ENCODE peak calls at places on chromosomes 11 and 22, in six cellular contexts. H is activated CD8-positive, alpha-beta T cell treated with anti-CD3 and anti-CD28 coated beads for 36 hours; S is CD8-positive, alpha-beta memory T cell; O is NCI-H1417 treated with DMSO at 0.1 percent for 48 hours; L is A549; E is amniotic stem cell. G is an unnamed sample.

GRCh38 chr22:22936915-22937656 is 49.5 kb downstream of the IGLL5 start:
- DNase-seq in H (no peak), S (no peak), O (no peak), L (no peak), E (no peak), G (no peak)

GRCh38 chr22:21674611-21675010 is 8.8 kb downstream of the PPIL2 start:
- DNase-seq in H (no peak), S (no peak), O (no peak), L (no peak), E (no peak), G (no peak)

GRCh38 chr11:85750646-85751045 is 60.3 kb downstream of the SYTL2 start:
- DNase-seq in H (peak), S (peak), O (no peak), L (no peak), E (no peak), G (no peak)

GRCh38 chr22:37716708-37717107 is 19.9 kb downstream of the TRIOBP start:
- DNase-seq in H (no peak), S (no peak), O (no peak), L (no peak), E (no peak), G (no peak)

GRCh38 chr11:75302346-75302745 is 49.1 kb downstream of the ARRB1 start:
- DNase-seq in H (no peak), S (no peak), O (no peak), L (no peak), E (no peak), G (no peak)

GRCh38 chr11:124865902-124866851 is 945 bp downstream of the ROBO3 start:
- DNase-seq in H (peak), S (peak), O (no peak), L (no peak), E (no peak), G (peak)

GRCh38 chr11:74839971-74840370 is 91.3 kb downstream of the RNF169 start:
- DNase-seq in H (no peak), S (no peak), O (no peak), L (no peak), E (no peak), G (no peak)

GRCh38 chr11:10603721-10604297 is 35.3 kb upstream of the LYVE1 start:
- DNase-seq in H (no peak), S (no peak), O (no peak), L (no peak), E (no peak), G (no peak)

GRCh38 chr22:36328635-36329216 is 59.0 kb downstream of the MYH9 start:
- DNase-seq in H (peak), S (no peak), O (no peak), L (peak), E (peak), G (no peak)

GRCh38 chr11:93393386-93393785 is 62.8 kb downstream of the DEUP1 start:
- DNase-seq in H (no peak), S (no peak), O (no peak), L (no peak), E (no peak), G (no peak)

GRCh38 chr22:28102413-28102812 is 183.4 kb upstream of the PITPNB start:
- DNase-seq in H (no peak), S (no peak), O (no peak), L (no peak), E (no peak), G (no peak)

GRCh38 chr22:38062782-38063181 is 5.6 kb downstream of the PICK1 start:
- DNase-seq in H (no peak), S (no peak), O (no peak), L (no peak), E (no peak), G (no peak)

GRCh38 chr11:8839306-8839956 is 71.6 kb upstream of the AKIP1 start:
- DNase-seq in H (no peak), S (no peak), O (no peak), L (no peak), E (no peak), G (no peak)

GRCh38 chr11:134560566-134561347 is 148.7 kb upstream of the B3GAT1 start:
- DNase-seq in H (no peak), S (no peak), O (no peak), L (no peak), E (no peak), G (no peak)

GRCh38 chr11:125903753-125904659 is at the start of gene DDX25:
- DNase-seq in H (peak), S (peak), O (peak), L (no peak), E (no peak), G (peak)

GRCh38 chr11:72683782-72684200 is 9.6 kb upstream of the PDE2A start:
- DNase-seq in H (peak), S (peak), O (no peak), L (peak), E (no peak), G (peak)

GRCh38 chr22:49425356-49425755 is 402.3 kb downstream of the BRD1 start:
- DNase-seq in H (no peak), S (no peak), O (no peak), L (no peak), E (no peak), G (no peak)

GRCh38 chr22:45602824-45603301 is 68.8 kb upstream of the ATXN10 start:
- DNase-seq in H (peak), S (no peak), O (no peak), L (peak), E (no peak), G (no peak)

GRCh38 chr22:42280836-42281235 is 10.4 kb upstream of the TCF20 start:
- DNase-seq in H (no peak), S (no peak), O (no peak), L (no peak), E (no peak), G (no peak)

GRCh38 chr11:1109101-1109917 is 34.6 kb downstream of the MUC2 start:
- DNase-seq in H (no peak), S (no peak), O (no peak), L (no peak), E (no peak), G (no peak)

GRCh38 chr11:86740628-86741488 is 59.5 kb upstream of the PRSS23 start:
- DNase-seq in H (peak), S (no peak), O (no peak), L (peak), E (peak), G (no peak)

GRCh38 chr11:72781313-72782080 is 12.3 kb downstream of the STARD10 start:
- DNase-seq in H (peak), S (peak), O (no peak), L (no peak), E (no peak), G (peak)